ENCODE peak calls at places on chromosome 21, in eight cellular contexts. Y, M, H, J, W, Z, X and K are unnamed samples.

GRCh38 chr21:25496825-25497482 is 110.3 kb downstream of the MRPL39 start:
- DNase-seq in Y (no peak), M (no peak), H (peak; percentile 77), J (peak; percentile 93), W (no peak), Z (no peak), X (no peak), K (no peak)

GRCh38 chr21:44840771-44841170 is 22.9 kb upstream of the SUMO3 start:
- DNase-seq in Y (no peak), M (no peak), H (no peak), J (no peak), W (no peak), Z (no peak), X (no peak), K (no peak)

GRCh38 chr21:41832230-41833137 is 46.7 kb downstream of the PRDM15 start:
- DNase-seq in Y (no peak), M (peak; percentile 46), H (no peak), J (no peak), W (no peak), Z (no peak), X (no peak), K (no peak)

GRCh38 chr21:33936221-33937038 is 20.8 kb upstream of the ATP5PO start:
- DNase-seq in Y (no peak), M (no peak), H (no peak), J (no peak), W (no peak), Z (no peak), X (peak; percentile 75), K (peak; percentile 11)

GRCh38 chr21:25080706-25081495 is 526.4 kb downstream of the MRPL39 start:
- DNase-seq in Y (no peak), M (no peak), H (peak; percentile 7), J (no peak), W (no peak), Z (no peak), X (no peak), K (peak; percentile 13)

GRCh38 chr21:42466700-42467612 is 29.1 kb downstream of the RSPH1 start:
- DNase-seq in Y (no peak), M (no peak), H (peak; percentile 7), J (no peak), W (no peak), Z (no peak), X (no peak), K (peak; percentile 4)

GRCh38 chr21:35521852-35522505 is 472.9 kb upstream of the RUNX1 start:
- DNase-seq in Y (no peak), M (no peak), H (no peak), J (no peak), W (no peak), Z (no peak), X (no peak), K (no peak)

GRCh38 chr21:17466166-17466565 is 46.7 kb upstream of the CXADR start:
- DNase-seq in Y (no peak), M (no peak), H (peak; percentile 83), J (peak; percentile 75), W (no peak), Z (no peak), X (no peak), K (peak; percentile 56)

GRCh38 chr21:16634522-16634914 is 878.3 kb upstream of the CXADR start:
- DNase-seq in Y (no peak), M (no peak), H (no peak), J (no peak), W (no peak), Z (no peak), X (no peak), K (no peak)